ENCODE peak calls at places on chromosomes 6 and 20, in five cellular contexts. K is astrocyte, D is neural progenitor cell, M is fibroblast of lung, Q is mammary epithelial cell. O is an unnamed sample.
A peak's percentile ranks its signal among the peaks of the same experiment; 100 is the strongest.

GRCh38 chr20:20414640-20415274 is 46.9 kb downstream of the INSM1 start:
- DNase-seq in K (no peak), D (no peak), M (no peak), Q (no peak), O (no peak)

GRCh38 chr6:111361648-111362047 is 121.4 kb downstream of the REV3L start:
- DNase-seq in K (no peak), D (peak; percentile 70), M (peak; percentile 51), Q (peak; percentile 17), O (peak; percentile 13)

GRCh38 chr6:155443168-155443567 is 12.5 kb downstream of the NOX3 start:
- DNase-seq in K (no peak), D (no peak), M (no peak), Q (no peak), O (no peak)

GRCh38 chr20:38387953-38388352 is 41.7 kb downstream of the LBP start:
- DNase-seq in K (no peak), D (no peak), M (no peak), Q (no peak), O (no peak)

GRCh38 chr6:127514396-127515227 is 4.5 kb downstream of the MTCL3 start:
- DNase-seq in K (peak; percentile 67), D (peak; percentile 83), M (peak; percentile 39), Q (peak; percentile 29), O (no peak)

GRCh38 chr20:51725584-51726176 is 42.5 kb downstream of the ATP9A start:
- DNase-seq in K (no peak), D (no peak), M (no peak), Q (peak; percentile 65), O (no peak)

GRCh38 chr6:65776332-65776731 is 69.3 kb upstream of the EYS start:
- DNase-seq in K (no peak), D (peak; percentile 20), M (peak; percentile 5), Q (no peak), O (no peak)

GRCh38 chr20:37358366-37359150 is 12.6 kb downstream of the SRC start:
- DNase-seq in K (no peak), D (no peak), M (no peak), Q (peak; percentile 91), O (no peak)

GRCh38 chr20:36214684-36215256 is 21.5 kb upstream of the AAR2 start:
- DNase-seq in K (no peak), D (peak; percentile 71), M (peak; percentile 57), Q (peak; percentile 18), O (peak; percentile 11)

GRCh38 chr20:24981282-24981681 is 11.3 kb downstream of the APMAP start:
- DNase-seq in K (no peak), D (no peak), M (no peak), Q (no peak), O (peak; percentile 3)

GRCh38 chr6:16264785-16265184 is 26.4 kb downstream of the GMPR start:
- DNase-seq in K (no peak), D (no peak), M (no peak), Q (no peak), O (no peak)

GRCh38 chr6:149699150-149699549 is 18.8 kb downstream of the LATS1 start:
- DNase-seq in K (no peak), D (no peak), M (no peak), Q (no peak), O (no peak)

GRCh38 chr20:38145094-38146075 is 19.7 kb downstream of the TGM2 start:
- DNase-seq in K (peak; percentile 78), D (no peak), M (peak; percentile 71), Q (no peak), O (no peak)

GRCh38 chr20:270517-270916 is 13.0 kb downstream of the DEFB132 start:
- DNase-seq in K (no peak), D (no peak), M (no peak), Q (no peak), O (no peak)

GRCh38 chr6:79463721-79464120 is 73.5 kb downstream of the LCA5 start:
- DNase-seq in K (no peak), D (peak; percentile 21), M (no peak), Q (peak; percentile 46), O (no peak)

GRCh38 chr6:164322533-164322932 is 908.0 kb downstream of the QKI start:
- DNase-seq in K (peak; percentile 90), D (no peak), M (peak; percentile 1), Q (peak; percentile 1), O (no peak)

GRCh38 chr20:2037296-2037914 is 43.5 kb upstream of the PDYN start:
- DNase-seq in K (no peak), D (no peak), M (no peak), Q (no peak), O (no peak)

GRCh38 chr6:145442110-145442509 is 293.2 kb downstream of the EPM2A start:
- DNase-seq in K (no peak), D (no peak), M (no peak), Q (no peak), O (no peak)

GRCh38 chr6:7243188-7243942 is 69.6 kb downstream of the SSR1 start:
- DNase-seq in K (peak; percentile 33), D (peak; percentile 83), M (peak; percentile 71), Q (peak; percentile 44), O (peak; percentile 60)

GRCh38 chr6:169168706-169169105 is 84.9 kb downstream of the THBS2 start:
- DNase-seq in K (no peak), D (no peak), M (no peak), Q (no peak), O (no peak)

GRCh38 chr20:46965477-46965876 is 70.8 kb downstream of the EYA2 start:
- DNase-seq in K (no peak), D (no peak), M (no peak), Q (peak; percentile 39), O (no peak)

GRCh38 chr6:79570129-79570801 is 33.0 kb upstream of the LCA5 start:
- DNase-seq in K (peak; percentile 87), D (no peak), M (no peak), Q (peak; percentile 73), O (no peak)

GRCh38 chr20:8183526-8183925 is 51.5 kb downstream of the PLCB1 start:
- DNase-seq in K (peak; percentile 13), D (no peak), M (no peak), Q (no peak), O (no peak)

GRCh38 chr6:73282876-73283275 is 19.9 kb upstream of the KHDC1 start:
- DNase-seq in K (no peak), D (no peak), M (no peak), Q (no peak), O (no peak)

GRCh38 chr6:73290435-73290834 is 27.4 kb upstream of the KHDC1 start:
- DNase-seq in K (peak; percentile 18), D (no peak), M (no peak), Q (peak; percentile 25), O (no peak)

GRCh38 chr6:73286752-73287151 is 23.8 kb upstream of the KHDC1 start:
- DNase-seq in K (no peak), D (no peak), M (no peak), Q (no peak), O (no peak)

GRCh38 chr6:73285674-73286283 is 22.8 kb upstream of the KHDC1 start:
- DNase-seq in K (peak; percentile 48), D (peak; percentile 59), M (peak; percentile 78), Q (peak; percentile 30), O (no peak)
- TF ChIP-seq CTCF in K (peak; percentile 47), D (peak; percentile 63), M (peak; percentile 55), Q (peak; percentile 29), O (peak; percentile 47)

DNA sequence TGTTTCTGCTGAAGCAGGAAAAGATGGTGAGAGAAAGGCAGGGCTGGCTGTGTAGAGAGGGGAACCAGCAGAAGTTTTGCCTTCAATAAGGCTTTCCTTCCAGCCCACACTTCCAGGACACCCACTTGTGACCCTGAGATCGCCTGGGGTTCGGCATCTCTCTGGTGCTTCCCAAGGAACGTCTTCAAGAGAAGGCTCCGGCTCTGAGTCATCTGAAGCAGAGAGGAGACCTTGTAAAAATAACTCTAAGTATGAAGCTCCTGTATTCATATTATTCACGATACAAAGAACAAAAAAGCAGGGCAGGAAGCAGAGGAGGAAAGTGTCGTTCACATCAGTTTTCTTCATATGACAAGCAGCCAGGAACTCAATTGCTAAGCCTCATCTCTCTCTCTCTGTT is 95.4 kb upstream of the MRPS10 start:
- DNase-seq in K (peak; percentile 73), D (no peak), M (peak; percentile 48), Q (no peak), O (no peak)
- H3K4me2 ChIP-seq in K (peak overlapping the region; percentile 60), D (no peak overlapping the region), M (peak overlapping the region; percentile 54), Q (no peak overlapping the region), O (no peak overlapping the region)

DNA sequence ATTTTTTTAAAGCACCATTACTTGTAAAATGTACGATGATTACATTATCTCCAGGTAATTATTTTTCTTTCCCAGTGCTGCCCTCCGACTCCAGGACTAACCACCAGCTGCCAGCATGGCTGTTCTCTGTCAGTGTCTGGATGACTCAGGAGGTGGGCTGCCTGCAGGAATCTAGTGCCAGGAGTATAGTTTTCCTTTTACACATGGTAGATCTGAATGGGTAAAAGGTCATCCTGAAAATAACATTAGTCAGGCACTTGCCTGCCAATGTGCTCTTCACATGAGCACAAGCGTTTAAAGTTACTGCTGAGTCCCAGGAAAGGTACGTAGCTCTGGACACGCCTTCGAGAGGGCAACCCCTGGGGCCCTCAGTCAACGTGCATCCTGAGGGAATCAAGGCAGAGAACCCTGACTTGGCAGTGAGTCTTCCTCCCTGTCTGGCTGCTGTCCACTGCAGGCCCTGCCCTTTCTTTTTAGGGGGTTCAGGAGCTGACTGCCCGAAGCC is 2.4 kb downstream of the DYNLT1 start:
- DNase-seq in K (peak; percentile 92), D (no peak), M (peak; percentile 92), Q (peak; percentile 81), O (no peak)
- H3K9ac ChIP-seq in K (peak overlapping the region; percentile 99), D (no peak overlapping the region), M (no peak overlapping the region), Q (peak overlapping the region; percentile 1), O (no peak overlapping the region)

DNA sequence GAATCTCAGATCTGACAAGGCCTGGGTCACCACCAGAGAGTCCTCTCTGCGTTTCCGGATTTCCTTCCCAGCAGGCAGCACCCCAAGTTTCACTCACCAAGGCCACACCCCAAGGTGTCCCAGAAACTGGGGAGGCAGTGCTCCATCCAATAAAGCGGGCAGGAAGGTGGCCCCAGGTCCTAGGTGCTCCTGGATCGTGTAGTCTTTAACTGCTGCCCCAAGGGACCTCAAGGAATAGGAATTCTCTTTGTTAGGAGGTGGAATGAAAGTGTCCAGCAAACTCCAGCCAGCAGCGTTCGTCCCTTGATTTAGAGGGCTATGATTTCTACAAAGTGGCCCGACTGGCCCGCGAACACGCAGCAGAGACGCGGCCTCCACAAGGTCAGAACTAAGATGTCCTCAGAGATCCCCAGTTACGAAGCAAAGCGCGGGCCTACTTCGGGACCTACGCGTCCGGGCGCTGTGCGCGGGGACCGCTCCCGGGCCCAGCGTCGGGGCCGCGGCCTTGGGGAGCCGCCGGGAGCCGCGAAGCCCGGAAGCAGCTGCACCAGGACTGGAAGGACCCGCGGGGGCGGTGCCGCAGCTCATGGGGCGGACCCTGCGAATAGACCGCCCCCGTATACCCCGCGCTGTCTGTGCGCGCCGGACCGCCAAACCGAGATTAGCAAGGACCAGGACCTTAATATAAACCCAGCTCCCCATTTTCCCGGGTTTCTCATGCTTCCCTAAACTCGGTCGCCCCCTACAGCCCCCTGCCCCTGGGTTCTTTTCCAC is at the start of gene C6orf47:
- DNase-seq in K (peak; percentile 59), D (peak; percentile 94), M (peak; percentile 79), Q (peak; percentile 68), O (peak; percentile 88)
- TF ChIP-seq CTCF in K (no peak), D (no peak), M (no peak), Q (no peak), O (no peak)

GRCh38 chr20:4581838-4582237 is 139.9 kb upstream of the PRND start:
- DNase-seq in K (no peak), D (no peak), M (no peak), Q (no peak), O (no peak)
- H3K4me2 ChIP-seq in K (no peak overlapping the region), D (no peak overlapping the region), M (no peak overlapping the region), Q (no peak overlapping the region), O (no peak overlapping the region)